ENCODE peak calls at places on chromosomes 3 and 15, in nine cellular contexts. One of them, this sample, is unnamed.

GRCh38 chr15:99486371-99487336 is 79.1 kb upstream of the MEF2A start:
- DNase-seq in NCI-H146: peak
- DNase-seq in brain pericyte: no peak
- DNase-seq in NAMALWA: no peak
- DNase-seq in AG04450: no peak
- DNase-seq in endothelial cell: peak
- DNase-seq in CD8-positive, alpha-beta T cell: no peak
- DNase-seq in fibroblast of lung: peak
- DNase-seq in nucleus accumbens: peak
- DNase-seq in this sample: no peak

GRCh38 chr15:94722025-94722636 is 490.8 kb downstream of the MCTP2 start:
- DNase-seq in NCI-H146: no peak
- DNase-seq in brain pericyte: no peak
- DNase-seq in NAMALWA: no peak
- DNase-seq in AG04450: no peak
- DNase-seq in endothelial cell: no peak
- DNase-seq in CD8-positive, alpha-beta T cell: no peak
- DNase-seq in fibroblast of lung: no peak
- DNase-seq in nucleus accumbens: no peak
- DNase-seq in this sample: peak

GRCh38 chr3:119639494-119640350 is 20.7 kb downstream of the POPDC2 start:
- DNase-seq in NCI-H146: no peak
- DNase-seq in brain pericyte: no peak
- DNase-seq in NAMALWA: no peak
- DNase-seq in AG04450: no peak
- DNase-seq in endothelial cell: no peak
- DNase-seq in CD8-positive, alpha-beta T cell: no peak
- DNase-seq in fibroblast of lung: no peak
- DNase-seq in nucleus accumbens: no peak
- DNase-seq in this sample: no peak

GRCh38 chr3:63278171-63278999 is at the start of gene SYNPR:
- DNase-seq in NCI-H146: peak
- DNase-seq in brain pericyte: no peak
- DNase-seq in NAMALWA: no peak
- DNase-seq in AG04450: no peak
- DNase-seq in endothelial cell: no peak
- DNase-seq in CD8-positive, alpha-beta T cell: no peak
- DNase-seq in fibroblast of lung: no peak
- DNase-seq in nucleus accumbens: no peak
- DNase-seq in this sample: peak

GRCh38 chr3:175212896-175213295 is 353.8 kb downstream of the NAALADL2 start:
- DNase-seq in NCI-H146: no peak
- DNase-seq in brain pericyte: no peak
- DNase-seq in NAMALWA: no peak
- DNase-seq in AG04450: no peak
- DNase-seq in endothelial cell: no peak
- DNase-seq in CD8-positive, alpha-beta T cell: no peak
- DNase-seq in fibroblast of lung: peak
- DNase-seq in nucleus accumbens: no peak
- DNase-seq in this sample: no peak

GRCh38 chr3:109045271-109046051 is 72.5 kb downstream of the MORC1 start:
- DNase-seq in NCI-H146: no peak
- DNase-seq in brain pericyte: no peak
- DNase-seq in NAMALWA: peak
- DNase-seq in AG04450: no peak
- DNase-seq in endothelial cell: no peak
- DNase-seq in CD8-positive, alpha-beta T cell: no peak
- DNase-seq in fibroblast of lung: no peak
- DNase-seq in nucleus accumbens: no peak
- DNase-seq in this sample: no peak

GRCh38 chr15:67884514-67885225 is 44.8 kb upstream of the RNU6-1 start:
- DNase-seq in NCI-H146: peak
- DNase-seq in brain pericyte: no peak
- DNase-seq in NAMALWA: no peak
- DNase-seq in AG04450: no peak
- DNase-seq in endothelial cell: peak
- DNase-seq in CD8-positive, alpha-beta T cell: no peak
- DNase-seq in fibroblast of lung: peak
- DNase-seq in nucleus accumbens: peak
- DNase-seq in this sample: peak

GRCh38 chr3:14371573-14372474 is 30.6 kb upstream of the SLC6A6 start:
- DNase-seq in NCI-H146: peak
- DNase-seq in brain pericyte: no peak
- DNase-seq in NAMALWA: peak
- DNase-seq in AG04450: no peak
- DNase-seq in endothelial cell: no peak
- DNase-seq in CD8-positive, alpha-beta T cell: no peak
- DNase-seq in fibroblast of lung: peak
- DNase-seq in nucleus accumbens: no peak
- DNase-seq in this sample: peak

GRCh38 chr15:63880744-63881143 is 47.0 kb upstream of the HERC1 start:
- DNase-seq in NCI-H146: no peak
- DNase-seq in brain pericyte: no peak
- DNase-seq in NAMALWA: no peak
- DNase-seq in AG04450: no peak
- DNase-seq in endothelial cell: no peak
- DNase-seq in CD8-positive, alpha-beta T cell: no peak
- DNase-seq in fibroblast of lung: no peak
- DNase-seq in nucleus accumbens: no peak
- DNase-seq in this sample: no peak

GRCh38 chr3:17130956-17131355 is 246.2 kb downstream of the PLCL2 start:
- DNase-seq in NCI-H146: no peak
- DNase-seq in brain pericyte: no peak
- DNase-seq in NAMALWA: no peak
- DNase-seq in AG04450: no peak
- DNase-seq in endothelial cell: no peak
- DNase-seq in CD8-positive, alpha-beta T cell: no peak
- DNase-seq in fibroblast of lung: no peak
- DNase-seq in nucleus accumbens: no peak
- DNase-seq in this sample: no peak

GRCh38 chr3:136353461-136353860 is 103.3 kb downstream of the PCCB start:
- DNase-seq in NCI-H146: peak
- DNase-seq in brain pericyte: no peak
- DNase-seq in NAMALWA: no peak
- DNase-seq in AG04450: no peak
- DNase-seq in endothelial cell: no peak
- DNase-seq in CD8-positive, alpha-beta T cell: no peak
- DNase-seq in fibroblast of lung: no peak
- DNase-seq in nucleus accumbens: no peak
- DNase-seq in this sample: no peak

GRCh38 chr15:101067660-101068522 is 148.7 kb downstream of the LRRK1 start:
- DNase-seq in NCI-H146: no peak
- DNase-seq in brain pericyte: no peak
- DNase-seq in NAMALWA: no peak
- DNase-seq in AG04450: no peak
- DNase-seq in endothelial cell: no peak
- DNase-seq in CD8-positive, alpha-beta T cell: no peak
- DNase-seq in fibroblast of lung: no peak
- DNase-seq in nucleus accumbens: no peak
- DNase-seq in this sample: no peak

GRCh38 chr15:66497502-66498455 is at the start of gene SNAPC5:
- DNase-seq in NCI-H146: peak
- DNase-seq in brain pericyte: peak
- DNase-seq in NAMALWA: peak
- DNase-seq in AG04450: peak
- DNase-seq in endothelial cell: peak
- DNase-seq in CD8-positive, alpha-beta T cell: peak
- DNase-seq in fibroblast of lung: peak
- DNase-seq in nucleus accumbens: peak
- DNase-seq in this sample: peak

GRCh38 chr15:80512729-80513670 is 108.8 kb downstream of the ARNT2 start:
- DNase-seq in NCI-H146: peak
- DNase-seq in brain pericyte: no peak
- DNase-seq in NAMALWA: peak
- DNase-seq in AG04450: no peak
- DNase-seq in endothelial cell: no peak
- DNase-seq in CD8-positive, alpha-beta T cell: no peak
- DNase-seq in fibroblast of lung: no peak
- DNase-seq in nucleus accumbens: no peak
- DNase-seq in this sample: no peak